ENCODE peak calls at places on chromosomes 12 and 14, in four cellular contexts. B, D, G and Y are unnamed samples.

GRCh38 chr12:43737646-43738045 is 20.9 kb downstream of the PUS7L start:
- DNase-seq in B (no peak), D (no peak), G (peak), Y (no peak)

GRCh38 chr14:76191297-76191696 is 39.6 kb downstream of the GPATCH2L start:
- DNase-seq in B (no peak), D (no peak), G (no peak), Y (no peak)

GRCh38 chr12:121135320-121135719 is 2.6 kb downstream of the P2RX7 start:
- DNase-seq in B (no peak), D (no peak), G (no peak), Y (no peak)

GRCh38 chr14:92040431-92041040 is 677 bp upstream of the TRIP11 start:
- DNase-seq in B (peak), D (no peak), G (no peak), Y (peak)

GRCh38 chr12:30994274-30994673 is 67.7 kb downstream of the TSPAN11 start:
- DNase-seq in B (no peak), D (no peak), G (no peak), Y (no peak)

GRCh38 chr12:73514672-73515071 is 1023.0 kb upstream of the ATXN7L3B start:
- DNase-seq in B (no peak), D (no peak), G (no peak), Y (no peak)

GRCh38 chr14:100972134-100972905 is 68.8 kb upstream of the RTL1 start:
- DNase-seq in B (no peak), D (no peak), G (no peak), Y (no peak)

GRCh38 chr12:58787021-58787760 is 133.1 kb downstream of the LRIG3 start:
- DNase-seq in B (no peak), D (no peak), G (no peak), Y (no peak)

GRCh38 chr14:76228138-76228537 is 76.4 kb downstream of the GPATCH2L start:
- DNase-seq in B (no peak), D (no peak), G (no peak), Y (no peak)

GRCh38 chr12:124915249-124916236 is 1.1 kb upstream of the UBC start:
- DNase-seq in B (no peak), D (no peak), G (no peak), Y (no peak)

GRCh38 chr12:99809921-99810320 is 162.4 kb downstream of the GARIN6 start:
- DNase-seq in B (no peak), D (no peak), G (no peak), Y (no peak)

GRCh38 chr12:56631790-56632700 is 1.9 kb upstream of the BAZ2A start:
- DNase-seq in B (no peak), D (peak), G (no peak), Y (peak)

GRCh38 chr12:34288963-34289345 is 266.7 kb downstream of the ALG10 start:
- DNase-seq in B (no peak), D (no peak), G (no peak), Y (no peak)

GRCh38 chr12:106226884-106227640 is 20.8 kb downstream of the CKAP4 start:
- DNase-seq in B (no peak), D (no peak), G (no peak), Y (peak)

GRCh38 chr12:51217968-51218606 is at the start of gene POU6F1:
- DNase-seq in B (peak), D (peak), G (peak), Y (peak)

GRCh38 chr14:92678766-92679165 is 69.7 kb downstream of the LGMN start:
- DNase-seq in B (no peak), D (no peak), G (no peak), Y (no peak)

GRCh38 chr14:89025581-89026236 is 201.3 kb downstream of the TTC8 start:
- DNase-seq in B (no peak), D (no peak), G (no peak), Y (no peak)

GRCh38 chr12:50677858-50678257 is 86.0 kb upstream of the ATF1 start:
- DNase-seq in B (no peak), D (no peak), G (no peak), Y (no peak)

GRCh38 chr14:69749956-69750355 is 17.0 kb upstream of the SRSF5 start:
- DNase-seq in B (no peak), D (no peak), G (no peak), Y (no peak)

GRCh38 chr14:64227856-64228255 is 66.3 kb downstream of the ESR2 start:
- DNase-seq in B (no peak), D (no peak), G (no peak), Y (no peak)

GRCh38 chr14:102973706-102974280 is 51.3 kb downstream of the AMN start:
- DNase-seq in B (no peak), D (no peak), G (no peak), Y (no peak)

GRCh38 chr14:53338192-53338591 is 185.1 kb upstream of the DDHD1 start:
- DNase-seq in B (no peak), D (no peak), G (no peak), Y (no peak)